ENCODE peak calls at places on chromosomes 12 and 14, in seven cellular contexts. One of them, this sample, is unnamed.

GRCh38 chr12:32501835-32502333 is 102.5 kb downstream of the FGD4 start:
- DNase-seq in spleen: no peak
- DNase-seq in psoas muscle: peak; percentile 53
- DNase-seq in breast epithelium: no peak
- DNase-seq in right atrium auricular region: no peak
- DNase-seq in HCT116: no peak
- DNase-seq in MM.1S: peak; percentile 49
- DNase-seq in this sample: peak; percentile 99

GRCh38 chr12:96195845-96196451 is 1.8 kb downstream of the ELK3 start:
- DNase-seq in psoas muscle: no peak
- DNase-seq in right atrium auricular region: no peak
- DNase-seq in HCT116: no peak
- DNase-seq in MM.1S: peak; percentile 34
- DNase-seq in spleen: peak; percentile 83
- DNase-seq in breast epithelium: no peak
- DNase-seq in this sample: peak; percentile 89

GRCh38 chr14:101500681-101501080 is 60.6 kb upstream of the DIO3 start:
- DNase-seq in right atrium auricular region: peak; percentile 38
- DNase-seq in psoas muscle: no peak
- DNase-seq in HCT116: no peak
- DNase-seq in breast epithelium: no peak
- DNase-seq in spleen: peak; percentile 39
- DNase-seq in MM.1S: no peak
- DNase-seq in this sample: no peak

GRCh38 chr12:46217686-46218508 is 50.9 kb downstream of the SLC38A1 start:
- DNase-seq in MM.1S: peak; percentile 72
- DNase-seq in psoas muscle: no peak
- DNase-seq in breast epithelium: no peak
- DNase-seq in right atrium auricular region: no peak
- DNase-seq in HCT116: no peak
- DNase-seq in spleen: no peak
- DNase-seq in this sample: no peak

GRCh38 chr14:26984318-26985177 is 386.7 kb upstream of the NOVA1 start:
- DNase-seq in HCT116: peak; percentile 4
- DNase-seq in right atrium auricular region: peak; percentile 63
- DNase-seq in MM.1S: peak; percentile 41
- DNase-seq in psoas muscle: no peak
- DNase-seq in breast epithelium: peak; percentile 40
- DNase-seq in spleen: no peak
- DNase-seq in this sample: peak; percentile 74

GRCh38 chr12:6551496-6552139 is 4.2 kb downstream of the IFFO1 start:
- DNase-seq in spleen: peak; percentile 76
- DNase-seq in breast epithelium: no peak
- DNase-seq in MM.1S: no peak
- DNase-seq in HCT116: no peak
- DNase-seq in psoas muscle: peak; percentile 76
- DNase-seq in right atrium auricular region: peak; percentile 77
- DNase-seq in this sample: peak; percentile 67

GRCh38 chr12:64390275-64390851 is at the start of gene C12orf56:
- DNase-seq in HCT116: no peak
- DNase-seq in MM.1S: no peak
- DNase-seq in psoas muscle: no peak
- DNase-seq in right atrium auricular region: no peak
- DNase-seq in breast epithelium: no peak
- DNase-seq in spleen: peak; percentile 77
- DNase-seq in this sample: peak; percentile 14

GRCh38 chr12:58302487-58303011 is 361.2 kb downstream of the ATP23 start:
- DNase-seq in MM.1S: no peak
- DNase-seq in breast epithelium: no peak
- DNase-seq in spleen: no peak
- DNase-seq in right atrium auricular region: no peak
- DNase-seq in psoas muscle: no peak
- DNase-seq in HCT116: no peak
- DNase-seq in this sample: no peak

GRCh38 chr12:15982071-15982470 is 70.9 kb downstream of the DERA start:
- DNase-seq in right atrium auricular region: no peak
- DNase-seq in psoas muscle: no peak
- DNase-seq in breast epithelium: no peak
- DNase-seq in spleen: no peak
- DNase-seq in HCT116: no peak
- DNase-seq in MM.1S: no peak
- DNase-seq in this sample: no peak

GRCh38 chr14:76848879-76849278 is 22.7 kb downstream of the LRRC74A start:
- DNase-seq in psoas muscle: no peak
- DNase-seq in MM.1S: no peak
- DNase-seq in breast epithelium: no peak
- DNase-seq in HCT116: peak; percentile 15
- DNase-seq in right atrium auricular region: no peak
- DNase-seq in spleen: no peak
- DNase-seq in this sample: peak; percentile 50

GRCh38 chr12:132949936-132950837 is 5.9 kb downstream of the ZNF605 start:
- DNase-seq in HCT116: no peak
- DNase-seq in breast epithelium: no peak
- DNase-seq in MM.1S: no peak
- DNase-seq in right atrium auricular region: no peak
- DNase-seq in psoas muscle: no peak
- DNase-seq in spleen: peak; percentile 42
- DNase-seq in this sample: no peak

GRCh38 chr12:53569174-53569557 is 57.0 kb downstream of the ATF7 start:
- DNase-seq in psoas muscle: no peak
- DNase-seq in breast epithelium: no peak
- DNase-seq in right atrium auricular region: no peak
- DNase-seq in spleen: no peak
- DNase-seq in HCT116: no peak
- DNase-seq in MM.1S: no peak
- DNase-seq in this sample: peak; percentile 27

GRCh38 chr14:102066041-102066451 is 20.8 kb downstream of the HSP90AA1 start:
- DNase-seq in breast epithelium: no peak
- DNase-seq in HCT116: no peak
- DNase-seq in right atrium auricular region: no peak
- DNase-seq in MM.1S: no peak
- DNase-seq in psoas muscle: peak; percentile 34
- DNase-seq in spleen: peak; percentile 53
- DNase-seq in this sample: no peak

GRCh38 chr12:30045171-30045570 is 261.4 kb upstream of the TMTC1 start:
- DNase-seq in spleen: no peak
- DNase-seq in right atrium auricular region: no peak
- DNase-seq in breast epithelium: no peak
- DNase-seq in HCT116: no peak
- DNase-seq in psoas muscle: no peak
- DNase-seq in MM.1S: no peak
- DNase-seq in this sample: no peak

GRCh38 chr12:54173066-54173726 is 15.6 kb downstream of the SMUG1 start:
- DNase-seq in breast epithelium: no peak
- DNase-seq in psoas muscle: peak; percentile 63
- DNase-seq in HCT116: no peak
- DNase-seq in spleen: no peak
- DNase-seq in MM.1S: peak; percentile 47
- DNase-seq in right atrium auricular region: no peak
- DNase-seq in this sample: no peak

GRCh38 chr12:107320929-107321618 is 227.7 kb upstream of the CRY1 start:
- DNase-seq in breast epithelium: peak; percentile 78
- DNase-seq in spleen: peak; percentile 80
- DNase-seq in right atrium auricular region: no peak
- DNase-seq in MM.1S: no peak
- DNase-seq in HCT116: no peak
- DNase-seq in psoas muscle: peak; percentile 54
- DNase-seq in this sample: peak; percentile 60

GRCh38 chr14:67940894-67941455 is 121.4 kb downstream of the RAD51B start:
- DNase-seq in HCT116: no peak
- DNase-seq in MM.1S: no peak
- DNase-seq in psoas muscle: no peak
- DNase-seq in right atrium auricular region: no peak
- DNase-seq in spleen: no peak
- DNase-seq in breast epithelium: no peak
- DNase-seq in this sample: no peak

GRCh38 chr14:68282479-68283377 is 463.1 kb downstream of the RAD51B start:
- DNase-seq in MM.1S: peak; percentile 29
- DNase-seq in psoas muscle: no peak
- DNase-seq in spleen: no peak
- DNase-seq in right atrium auricular region: no peak
- DNase-seq in HCT116: no peak
- DNase-seq in breast epithelium: no peak
- DNase-seq in this sample: no peak

GRCh38 chr14:24079521-24080141 is 8.3 kb downstream of the CPNE6 start:
- DNase-seq in MM.1S: no peak
- DNase-seq in spleen: no peak
- DNase-seq in right atrium auricular region: no peak
- DNase-seq in breast epithelium: no peak
- DNase-seq in HCT116: no peak
- DNase-seq in psoas muscle: no peak
- DNase-seq in this sample: peak; percentile 81

GRCh38 chr12:88242161-88242925 is 100.2 kb downstream of the TMTC3 start:
- DNase-seq in MM.1S: no peak
- DNase-seq in breast epithelium: no peak
- DNase-seq in HCT116: peak; percentile 87
- DNase-seq in spleen: no peak
- DNase-seq in right atrium auricular region: no peak
- DNase-seq in psoas muscle: no peak
- DNase-seq in this sample: peak; percentile 25

GRCh38 chr12:110670161-110670701 is 18.7 kb downstream of the HVCN1 start:
- DNase-seq in HCT116: no peak
- DNase-seq in right atrium auricular region: no peak
- DNase-seq in spleen: peak; percentile 59
- DNase-seq in breast epithelium: no peak
- DNase-seq in MM.1S: peak; percentile 82
- DNase-seq in psoas muscle: no peak
- DNase-seq in this sample: no peak

GRCh38 chr14:75655235-75655634 is 5.4 kb downstream of the ERG28 start:
- DNase-seq in MM.1S: no peak
- DNase-seq in right atrium auricular region: no peak
- DNase-seq in breast epithelium: no peak
- DNase-seq in HCT116: no peak
- DNase-seq in spleen: no peak
- DNase-seq in psoas muscle: no peak
- DNase-seq in this sample: no peak
- H3K36me3 ChIP-seq in MM.1S: no peaks in the 10 kb centered on the region
- H3K36me3 ChIP-seq in right atrium auricular region: peaks cover 37% of the 10 kb centered on the region
- H3K36me3 ChIP-seq in breast epithelium: peaks cover 5% of the 10 kb centered on the region
- H3K36me3 ChIP-seq in HCT116: no peaks in the 10 kb centered on the region
- H3K36me3 ChIP-seq in spleen: peaks cover 34% of the 10 kb centered on the region
- H3K36me3 ChIP-seq in psoas muscle: peaks cover 4% of the 10 kb centered on the region
- H3K36me3 ChIP-seq in this sample: no peaks in the 10 kb centered on the region

GRCh38 chr12:52180971-52181628 is 10.7 kb downstream of the KRT80 start:
- DNase-seq in MM.1S: no peak
- DNase-seq in right atrium auricular region: no peak
- DNase-seq in breast epithelium: no peak
- DNase-seq in spleen: no peak
- DNase-seq in HCT116: no peak
- DNase-seq in psoas muscle: no peak
- DNase-seq in this sample: peak; percentile 52

GRCh38 chr12:52178443-52178842 is 13.4 kb downstream of the KRT80 start:
- DNase-seq in spleen: no peak
- DNase-seq in breast epithelium: no peak
- DNase-seq in psoas muscle: no peak
- DNase-seq in HCT116: no peak
- DNase-seq in MM.1S: no peak
- DNase-seq in right atrium auricular region: no peak
- DNase-seq in this sample: no peak

GRCh38 chr12:52181757-52182156 is 10.1 kb downstream of the KRT80 start:
- DNase-seq in HCT116: no peak
- DNase-seq in spleen: no peak
- DNase-seq in psoas muscle: no peak
- DNase-seq in MM.1S: no peak
- DNase-seq in breast epithelium: no peak
- DNase-seq in right atrium auricular region: no peak
- DNase-seq in this sample: peak; percentile 88

GRCh38 chr12:52179396-52179973 is 12.3 kb downstream of the KRT80 start:
- DNase-seq in breast epithelium: no peak
- DNase-seq in HCT116: no peak
- DNase-seq in spleen: no peak
- DNase-seq in MM.1S: no peak
- DNase-seq in psoas muscle: no peak
- DNase-seq in right atrium auricular region: no peak
- DNase-seq in this sample: no peak

GRCh38 chr12:52178984-52179383 is 12.8 kb downstream of the KRT80 start:
- DNase-seq in MM.1S: no peak
- DNase-seq in breast epithelium: no peak
- DNase-seq in psoas muscle: no peak
- DNase-seq in spleen: no peak
- DNase-seq in right atrium auricular region: no peak
- DNase-seq in HCT116: no peak
- DNase-seq in this sample: no peak
- H3K36me3 ChIP-seq in MM.1S: no peaks in the 10 kb centered on the region
- H3K36me3 ChIP-seq in breast epithelium: no peaks in the 10 kb centered on the region
- H3K36me3 ChIP-seq in psoas muscle: no peaks in the 10 kb centered on the region
- H3K36me3 ChIP-seq in spleen: no peaks in the 10 kb centered on the region
- H3K36me3 ChIP-seq in right atrium auricular region: no peaks in the 10 kb centered on the region
- H3K36me3 ChIP-seq in HCT116: no peaks in the 10 kb centered on the region
- H3K36me3 ChIP-seq in this sample: no peaks in the 10 kb centered on the region

GRCh38 chr14:92154283-92154942 is 32.6 kb downstream of the CPSF2 start:
- DNase-seq in spleen: no peak
- DNase-seq in right atrium auricular region: no peak
- DNase-seq in MM.1S: no peak
- DNase-seq in psoas muscle: no peak
- DNase-seq in HCT116: no peak
- DNase-seq in breast epithelium: no peak
- DNase-seq in this sample: no peak
- H3K36me3 ChIP-seq in spleen: peaks cover 55% of the 10 kb centered on the region
- H3K36me3 ChIP-seq in right atrium auricular region: peaks cover 54% of the 10 kb centered on the region
- H3K36me3 ChIP-seq in MM.1S: no peaks in the 10 kb centered on the region
- H3K36me3 ChIP-seq in psoas muscle: peaks cover 2% of the 10 kb centered on the region
- H3K36me3 ChIP-seq in HCT116: peaks cover 21% of the 10 kb centered on the region
- H3K36me3 ChIP-seq in breast epithelium: no peaks in the 10 kb centered on the region
- H3K36me3 ChIP-seq in this sample: peaks cover 2% of the 10 kb centered on the region

DNA sequence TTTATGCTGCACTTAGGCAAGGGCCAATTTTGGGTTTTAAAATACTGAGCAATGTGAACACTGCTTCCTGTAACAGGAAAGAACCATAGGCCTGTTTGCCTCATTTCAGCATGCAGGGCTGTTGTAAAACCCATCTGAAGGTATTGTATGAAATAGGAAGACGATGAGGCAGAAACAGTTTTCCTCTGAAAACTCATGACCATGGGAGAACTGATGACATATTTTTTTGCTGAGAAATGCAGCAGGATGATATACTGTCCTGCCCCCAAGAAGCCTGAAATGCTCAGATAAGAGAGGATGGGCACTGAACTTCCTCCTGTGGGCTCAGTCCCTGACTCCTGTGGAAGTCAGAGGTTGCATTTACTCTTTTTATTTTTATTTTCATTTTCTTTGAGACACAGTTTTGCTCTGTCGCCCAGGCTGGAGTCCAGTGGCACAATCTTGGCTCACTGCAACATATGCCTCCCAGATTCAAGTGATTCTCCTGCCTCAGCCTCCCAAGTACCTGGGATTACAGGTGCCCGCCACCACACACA is 17.4 kb downstream of the PYGL start:
- DNase-seq in breast epithelium: no peak
- DNase-seq in spleen: no peak
- DNase-seq in psoas muscle: no peak
- DNase-seq in MM.1S: no peak
- DNase-seq in HCT116: no peak
- DNase-seq in right atrium auricular region: no peak
- DNase-seq in this sample: no peak
- H3K36me3 ChIP-seq in breast epithelium: no peaks in the 10 kb centered on the region
- H3K36me3 ChIP-seq in spleen: peaks cover 9% of the 10 kb centered on the region
- H3K36me3 ChIP-seq in psoas muscle: no peaks in the 10 kb centered on the region
- H3K36me3 ChIP-seq in MM.1S: no peaks in the 10 kb centered on the region
- H3K36me3 ChIP-seq in HCT116: peaks cover 50% of the 10 kb centered on the region
- H3K36me3 ChIP-seq in right atrium auricular region: peaks cover 7% of the 10 kb centered on the region
- H3K36me3 ChIP-seq in this sample: peaks cover 1% of the 10 kb centered on the region

This sample was measured in mesendoderm.